ENCODE peak calls at places on chromosomes 5 and 9, in nine cellular contexts. One of them, this sample, is unnamed.
A peak's percentile ranks its signal among the peaks of the same experiment; 100 is the strongest.

GRCh38 chr5:25439025-25439424 is 794.2 kb upstream of the CDH10 start:
- DNase-seq in Caco-2: no peak
- DNase-seq in hepatocyte: no peak
- DNase-seq in lower lobe of right lung: no peak
- DNase-seq in aorta: no peak
- DNase-seq in AG04450: no peak
- DNase-seq in lower leg skin: no peak
- DNase-seq in prostate gland: no peak
- DNase-seq in fibroblast of mammary gland: no peak
- DNase-seq in this sample: no peak

GRCh38 chr5:100668511-100668910 is 133.3 kb downstream of the FAM174A start:
- DNase-seq in AG04450: no peak
- DNase-seq in prostate gland: no peak
- DNase-seq in fibroblast of mammary gland: peak; percentile 19
- DNase-seq in aorta: no peak
- DNase-seq in lower leg skin: no peak
- DNase-seq in hepatocyte: no peak
- DNase-seq in lower lobe of right lung: no peak
- DNase-seq in Caco-2: no peak
- DNase-seq in this sample: no peak

GRCh38 chr9:91766301-91766700 is 183.7 kb downstream of the ROR2 start:
- DNase-seq in AG04450: no peak
- DNase-seq in lower lobe of right lung: no peak
- DNase-seq in prostate gland: no peak
- DNase-seq in aorta: no peak
- DNase-seq in lower leg skin: no peak
- DNase-seq in hepatocyte: no peak
- DNase-seq in fibroblast of mammary gland: peak; percentile 48
- DNase-seq in Caco-2: no peak
- DNase-seq in this sample: no peak

GRCh38 chr9:33248606-33249005 is 8.6 kb downstream of the SPINK4 start:
- DNase-seq in hepatocyte: no peak
- DNase-seq in lower lobe of right lung: no peak
- DNase-seq in aorta: no peak
- DNase-seq in fibroblast of mammary gland: no peak
- DNase-seq in prostate gland: no peak
- DNase-seq in Caco-2: no peak
- DNase-seq in AG04450: no peak
- DNase-seq in lower leg skin: no peak
- DNase-seq in this sample: no peak

GRCh38 chr9:95048225-95049087 is 269.1 kb downstream of the FANCC start:
- DNase-seq in prostate gland: peak; percentile 79
- DNase-seq in lower lobe of right lung: peak; percentile 89
- DNase-seq in lower leg skin: peak; percentile 73
- DNase-seq in fibroblast of mammary gland: peak; percentile 31
- DNase-seq in hepatocyte: peak; percentile 87
- DNase-seq in aorta: peak; percentile 63
- DNase-seq in AG04450: no peak
- DNase-seq in Caco-2: peak; percentile 82
- DNase-seq in this sample: no peak

GRCh38 chr9:21677834-21678233 is 124.6 kb upstream of the MTAP start:
- DNase-seq in fibroblast of mammary gland: peak; percentile 95
- DNase-seq in prostate gland: no peak
- DNase-seq in lower lobe of right lung: no peak
- DNase-seq in hepatocyte: no peak
- DNase-seq in aorta: no peak
- DNase-seq in Caco-2: no peak
- DNase-seq in lower leg skin: no peak
- DNase-seq in AG04450: no peak
- DNase-seq in this sample: no peak

GRCh38 chr5:69024241-69024651 is 69.6 kb upstream of the SLC30A5 start:
- DNase-seq in hepatocyte: peak; percentile 65
- DNase-seq in fibroblast of mammary gland: peak; percentile 55
- DNase-seq in prostate gland: no peak
- DNase-seq in Caco-2: peak; percentile 50
- DNase-seq in AG04450: no peak
- DNase-seq in lower leg skin: no peak
- DNase-seq in lower lobe of right lung: no peak
- DNase-seq in aorta: no peak
- DNase-seq in this sample: peak; percentile 71

GRCh38 chr5:54601832-54602231 is 84.3 kb downstream of the SNX18 start:
- DNase-seq in fibroblast of mammary gland: no peak
- DNase-seq in aorta: no peak
- DNase-seq in Caco-2: no peak
- DNase-seq in lower leg skin: no peak
- DNase-seq in AG04450: no peak
- DNase-seq in lower lobe of right lung: no peak
- DNase-seq in hepatocyte: no peak
- DNase-seq in prostate gland: no peak
- DNase-seq in this sample: no peak

GRCh38 chr5:110475529-110475928 is 250.9 kb downstream of the TMEM232 start:
- DNase-seq in AG04450: no peak
- DNase-seq in lower leg skin: no peak
- DNase-seq in Caco-2: no peak
- DNase-seq in aorta: no peak
- DNase-seq in fibroblast of mammary gland: no peak
- DNase-seq in lower lobe of right lung: no peak
- DNase-seq in prostate gland: no peak
- DNase-seq in hepatocyte: no peak
- DNase-seq in this sample: no peak

GRCh38 chr5:157761690-157762611 is 18.4 kb downstream of the LSM11 start:
- DNase-seq in lower lobe of right lung: no peak
- DNase-seq in aorta: no peak
- DNase-seq in lower leg skin: no peak
- DNase-seq in Caco-2: peak; percentile 53
- DNase-seq in AG04450: no peak
- DNase-seq in fibroblast of mammary gland: peak; percentile 77
- DNase-seq in hepatocyte: peak; percentile 83
- DNase-seq in prostate gland: peak; percentile 36
- DNase-seq in this sample: peak; percentile 58

GRCh38 chr5:7762267-7762666 is 88.7 kb downstream of the CFAP90 start:
- DNase-seq in lower leg skin: no peak
- DNase-seq in Caco-2: peak; percentile 18
- DNase-seq in lower lobe of right lung: no peak
- DNase-seq in aorta: no peak
- DNase-seq in AG04450: no peak
- DNase-seq in prostate gland: no peak
- DNase-seq in fibroblast of mammary gland: no peak
- DNase-seq in hepatocyte: no peak
- DNase-seq in this sample: no peak

GRCh38 chr9:723308-723707 is 118.2 kb upstream of the DMRT1 start:
- DNase-seq in prostate gland: no peak
- DNase-seq in lower lobe of right lung: no peak
- DNase-seq in AG04450: no peak
- DNase-seq in hepatocyte: no peak
- DNase-seq in aorta: no peak
- DNase-seq in fibroblast of mammary gland: no peak
- DNase-seq in lower leg skin: no peak
- DNase-seq in Caco-2: no peak
- DNase-seq in this sample: no peak

GRCh38 chr5:152425083-152425482 is 20.0 kb upstream of the NMUR2 start:
- DNase-seq in prostate gland: no peak
- DNase-seq in lower leg skin: no peak
- DNase-seq in hepatocyte: no peak
- DNase-seq in aorta: no peak
- DNase-seq in fibroblast of mammary gland: no peak
- DNase-seq in Caco-2: no peak
- DNase-seq in lower lobe of right lung: no peak
- DNase-seq in AG04450: no peak
- DNase-seq in this sample: no peak

GRCh38 chr5:89342106-89342876 is 459.3 kb upstream of the MEF2C start:
- DNase-seq in fibroblast of mammary gland: peak; percentile 87
- DNase-seq in prostate gland: no peak
- DNase-seq in lower lobe of right lung: no peak
- DNase-seq in Caco-2: no peak
- DNase-seq in aorta: no peak
- DNase-seq in hepatocyte: no peak
- DNase-seq in lower leg skin: no peak
- DNase-seq in AG04450: peak; percentile 59
- DNase-seq in this sample: no peak

DNA sequence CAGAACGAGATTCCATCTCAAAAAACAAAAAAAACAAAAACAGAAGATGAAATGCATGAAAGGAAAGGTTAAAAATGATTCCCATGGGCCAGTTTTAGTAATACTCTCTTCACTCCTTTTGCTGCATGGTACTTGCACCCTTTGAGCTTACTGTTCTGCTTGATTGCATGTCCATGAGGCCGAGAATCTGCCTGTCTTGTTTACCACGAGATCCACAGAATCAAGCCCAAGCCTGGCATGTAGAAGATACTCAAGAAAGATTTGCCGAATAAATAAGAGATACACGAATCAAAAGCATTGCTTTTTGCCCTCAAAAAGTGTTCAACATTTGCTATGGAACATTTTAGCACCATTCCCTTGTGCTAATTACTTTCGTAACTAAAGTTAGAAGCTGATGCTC is 1.1 kb downstream of the FAXDC2 start:
- DNase-seq in prostate gland: no peak
- DNase-seq in AG04450: no peak
- DNase-seq in hepatocyte: no peak
- DNase-seq in lower lobe of right lung: no peak
- DNase-seq in lower leg skin: no peak
- DNase-seq in Caco-2: no peak
- DNase-seq in aorta: no peak
- DNase-seq in fibroblast of mammary gland: no peak
- DNase-seq in this sample: no peak
- H3K4me3 ChIP-seq in prostate gland: peak overlapping the region; percentile 36
- H3K4me3 ChIP-seq in AG04450: peak overlapping the region; percentile 92
- H3K4me3 ChIP-seq in hepatocyte: no peak overlapping the region
- H3K4me3 ChIP-seq in lower lobe of right lung: peak overlapping the region; percentile 72
- H3K4me3 ChIP-seq in lower leg skin: peak overlapping the region; percentile 41
- H3K4me3 ChIP-seq in Caco-2: no peak overlapping the region
- H3K4me3 ChIP-seq in aorta: peak overlapping the region; percentile 76
- H3K4me3 ChIP-seq in fibroblast of mammary gland: peak overlapping the region; percentile 4
- H3K4me3 ChIP-seq in this sample: no peak overlapping the region

DNA sequence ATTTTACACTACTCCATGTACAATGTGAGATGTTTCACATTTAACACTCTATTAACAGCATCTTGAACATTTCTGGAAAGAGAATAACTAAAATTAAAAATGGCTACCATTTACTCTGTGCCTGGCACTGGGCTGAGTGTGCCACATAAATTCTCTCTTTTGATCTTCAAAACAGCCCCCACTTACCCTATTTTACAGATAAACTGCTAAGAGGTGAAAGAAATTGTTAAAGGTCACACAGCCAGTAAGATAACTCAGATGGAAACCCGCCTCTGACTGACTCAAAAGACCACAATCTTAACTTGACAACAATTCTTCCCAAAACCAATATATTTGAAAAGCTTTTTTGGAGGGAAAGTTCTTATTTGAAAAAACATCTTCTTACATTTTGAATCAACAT is 97.3 kb downstream of the MAPKAP1 start:
- DNase-seq in lower leg skin: no peak
- DNase-seq in Caco-2: no peak
- DNase-seq in lower lobe of right lung: no peak
- DNase-seq in aorta: no peak
- DNase-seq in prostate gland: no peak
- DNase-seq in AG04450: no peak
- DNase-seq in hepatocyte: no peak
- DNase-seq in fibroblast of mammary gland: no peak
- DNase-seq in this sample: no peak
- H3K4me3 ChIP-seq in lower leg skin: no peak overlapping the region
- H3K4me3 ChIP-seq in Caco-2: no peak overlapping the region
- H3K4me3 ChIP-seq in lower lobe of right lung: no peak overlapping the region
- H3K4me3 ChIP-seq in aorta: no peak overlapping the region
- H3K4me3 ChIP-seq in prostate gland: no peak overlapping the region
- H3K4me3 ChIP-seq in AG04450: no peak overlapping the region
- H3K4me3 ChIP-seq in hepatocyte: no peak overlapping the region
- H3K4me3 ChIP-seq in fibroblast of mammary gland: no peak overlapping the region
- H3K4me3 ChIP-seq in this sample: no peak overlapping the region

GRCh38 chr9:19119801-19120440 is 7.4 kb downstream of the PLIN2 start:
- DNase-seq in lower leg skin: no peak
- DNase-seq in lower lobe of right lung: no peak
- DNase-seq in hepatocyte: no peak
- DNase-seq in AG04450: no peak
- DNase-seq in aorta: no peak
- DNase-seq in prostate gland: no peak
- DNase-seq in fibroblast of mammary gland: no peak
- DNase-seq in Caco-2: no peak
- DNase-seq in this sample: no peak

GRCh38 chr9:19120846-19121245 is 6.4 kb downstream of the PLIN2 start:
- DNase-seq in lower lobe of right lung: no peak
- DNase-seq in lower leg skin: no peak
- DNase-seq in Caco-2: no peak
- DNase-seq in aorta: no peak
- DNase-seq in prostate gland: no peak
- DNase-seq in fibroblast of mammary gland: no peak
- DNase-seq in hepatocyte: no peak
- DNase-seq in AG04450: no peak
- DNase-seq in this sample: no peak

GRCh38 chr9:19119241-19119640 is 8.1 kb downstream of the PLIN2 start:
- DNase-seq in lower lobe of right lung: no peak
- DNase-seq in AG04450: no peak
- DNase-seq in Caco-2: no peak
- DNase-seq in lower leg skin: no peak
- DNase-seq in fibroblast of mammary gland: no peak
- DNase-seq in aorta: no peak
- DNase-seq in prostate gland: no peak
- DNase-seq in hepatocyte: no peak
- DNase-seq in this sample: no peak

GRCh38 chr9:19124430-19124793 is 2.9 kb downstream of the PLIN2 start:
- DNase-seq in Caco-2: no peak
- DNase-seq in fibroblast of mammary gland: no peak
- DNase-seq in hepatocyte: no peak
- DNase-seq in aorta: no peak
- DNase-seq in prostate gland: no peak
- DNase-seq in AG04450: no peak
- DNase-seq in lower lobe of right lung: no peak
- DNase-seq in lower leg skin: no peak
- DNase-seq in this sample: no peak

DNA sequence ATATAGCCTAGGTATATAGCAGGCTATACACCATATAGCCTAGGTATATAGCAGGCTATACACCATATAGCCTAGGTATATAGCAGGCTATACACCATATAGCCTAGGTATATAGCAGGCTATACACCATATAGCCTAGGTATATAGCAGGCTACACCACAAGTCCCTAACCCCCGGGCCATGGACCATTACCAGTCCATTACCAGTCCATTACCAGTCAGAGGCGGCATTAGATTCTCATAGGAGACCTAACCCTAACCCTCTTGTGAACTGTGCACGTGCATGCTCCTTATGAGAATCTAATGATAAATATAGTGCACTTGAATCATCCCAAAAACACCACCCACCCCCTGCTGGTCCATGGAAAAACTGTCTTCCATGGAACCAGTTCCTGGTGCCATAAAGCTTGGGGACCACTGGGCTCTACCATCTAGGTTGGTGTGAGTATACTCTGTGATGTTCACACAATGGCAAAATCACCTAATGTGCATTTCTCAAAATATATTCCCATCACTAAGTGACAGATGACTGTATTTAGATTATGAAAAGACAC is 4.7 kb downstream of the PLIN2 start:
- DNase-seq in AG04450: no peak
- DNase-seq in lower leg skin: no peak
- DNase-seq in fibroblast of mammary gland: no peak
- DNase-seq in prostate gland: no peak
- DNase-seq in Caco-2: no peak
- DNase-seq in lower lobe of right lung: no peak
- DNase-seq in aorta: no peak
- DNase-seq in hepatocyte: no peak
- DNase-seq in this sample: no peak
- H3K4me3 ChIP-seq in AG04450: no peak overlapping the region
- H3K4me3 ChIP-seq in lower leg skin: no peak overlapping the region
- H3K4me3 ChIP-seq in fibroblast of mammary gland: no peak overlapping the region
- H3K4me3 ChIP-seq in prostate gland: no peak overlapping the region
- H3K4me3 ChIP-seq in Caco-2: no peak overlapping the region
- H3K4me3 ChIP-seq in lower lobe of right lung: no peak overlapping the region
- H3K4me3 ChIP-seq in aorta: no peak overlapping the region
- H3K4me3 ChIP-seq in hepatocyte: no peak overlapping the region
- H3K4me3 ChIP-seq in this sample: no peak overlapping the region

GRCh38 chr5:179648410-179648809 is 24.9 kb upstream of the HNRNPH1 start:
- DNase-seq in prostate gland: peak; percentile 4
- DNase-seq in aorta: no peak
- DNase-seq in AG04450: no peak
- DNase-seq in hepatocyte: no peak
- DNase-seq in Caco-2: no peak
- DNase-seq in lower lobe of right lung: no peak
- DNase-seq in lower leg skin: no peak
- DNase-seq in fibroblast of mammary gland: no peak
- DNase-seq in this sample: no peak
- H3K4me3 ChIP-seq in prostate gland: no peak overlapping the region
- H3K4me3 ChIP-seq in aorta: no peak overlapping the region
- H3K4me3 ChIP-seq in AG04450: no peak overlapping the region
- H3K4me3 ChIP-seq in hepatocyte: no peak overlapping the region
- H3K4me3 ChIP-seq in Caco-2: no peak overlapping the region
- H3K4me3 ChIP-seq in lower lobe of right lung: no peak overlapping the region
- H3K4me3 ChIP-seq in lower leg skin: no peak overlapping the region
- H3K4me3 ChIP-seq in fibroblast of mammary gland: no peak overlapping the region
- H3K4me3 ChIP-seq in this sample: no peak overlapping the region